ENCODE peak calls at places on chromosomes 2 and 18, in nine cellular contexts. X, B, E, I, J, V, L, Y and Z are unnamed samples.

GRCh38 chr2:118856330-118856977 is 9.0 kb upstream of the EN1 start:
- DNase-seq in X (no peak), B (no peak), E (no peak), I (no peak), J (no peak), V (no peak), L (no peak), Y (no peak), Z (no peak)

GRCh38 chr2:27198627-27199026 is 13.2 kb upstream of the ATRAID start:
- DNase-seq in X (no peak), B (no peak), E (no peak), I (no peak), J (no peak), V (no peak), L (no peak), Y (no peak), Z (no peak)

GRCh38 chr2:175356901-175357300 is 175.4 kb upstream of the ATP5MC3 start:
- DNase-seq in X (no peak), B (no peak), E (no peak), I (no peak), J (no peak), V (no peak), L (no peak), Y (no peak), Z (no peak)

GRCh38 chr2:170886391-170886790 is 42.7 kb upstream of the GORASP2 start:
- DNase-seq in X (no peak), B (peak), E (peak), I (no peak), J (peak), V (peak), L (peak), Y (no peak), Z (peak)

GRCh38 chr2:70767094-70767698 is 804 bp downstream of the ADD2 start:
- DNase-seq in X (peak), B (no peak), E (no peak), I (no peak), J (no peak), V (no peak), L (no peak), Y (no peak), Z (no peak)

GRCh38 chr2:70697603-70698383 is 70.2 kb downstream of the ADD2 start:
- DNase-seq in X (no peak), B (no peak), E (no peak), I (no peak), J (no peak), V (no peak), L (no peak), Y (no peak), Z (no peak)

GRCh38 chr18:54444309-54444914 is 86.7 kb downstream of the C18orf54 start:
- DNase-seq in X (no peak), B (peak), E (peak), I (no peak), J (peak), V (peak), L (peak), Y (peak), Z (peak)

GRCh38 chr2:168787098-168787781 is 15.2 kb upstream of the NOSTRIN start:
- DNase-seq in X (no peak), B (no peak), E (no peak), I (no peak), J (no peak), V (no peak), L (no peak), Y (no peak), Z (no peak)

GRCh38 chr18:28365406-28365805 is 188.5 kb upstream of the CDH2 start:
- DNase-seq in X (no peak), B (peak), E (peak), I (no peak), J (peak), V (peak), L (peak), Y (no peak), Z (peak)